ENCODE peak calls at places on chromosomes 4 and X, in ten cellular contexts. L is activated T-cell treated with anti-CD3 and anti-CD28 coated beads for 1 hour, S is colonic mucosa, D is H9, H is T-helper 22 cell, Q is breast epithelium, B is AG04449, X is AG09319, F is GM12864, O is posterior cingulate gyrus. T is an unnamed sample.

GRCh38 chr4:184288451-184289178 is 70.9 kb upstream of the ENPP6 start:
- DNase-seq in X (no peak), Q (no peak), L (no peak), H (no peak), O (no peak), F (peak), S (peak), D (no peak), B (no peak), T (peak)

GRCh38 chr4:13478707-13479106 is 5.4 kb downstream of the RAB28 start:
- DNase-seq in F (no peak), S (no peak), L (no peak), X (no peak), Q (no peak), B (no peak), O (no peak), H (no peak), D (no peak), T (no peak)

GRCh38 chr4:97016186-97016945 is 1126.9 kb downstream of the STPG2 start:
- DNase-seq in Q (no peak), O (no peak), D (no peak), S (no peak), X (no peak), B (no peak), H (no peak), F (no peak), L (no peak), T (no peak)

GRCh38 chrX:15854712-15855561 is at the start of gene AP1S2:
- DNase-seq in Q (peak), X (peak), D (peak), H (peak), B (peak), O (peak), S (peak), F (peak), L (peak), T (peak)

GRCh38 chrX:41127476-41128192 is 42.4 kb downstream of the USP9X start:
- DNase-seq in L (no peak), D (no peak), S (no peak), H (no peak), F (no peak), Q (no peak), B (no peak), O (no peak), X (no peak), T (no peak)

GRCh38 chr4:6715704-6716017 is 313 bp upstream of the BLOC1S4 start:
- DNase-seq in L (no peak), H (no peak), O (no peak), D (no peak), Q (no peak), X (no peak), S (no peak), B (no peak), F (no peak), T (no peak)

GRCh38 chrX:23373129-23373804 is 38.6 kb downstream of the PTCHD1 start:
- DNase-seq in D (no peak), H (no peak), O (no peak), S (no peak), X (no peak), Q (no peak), B (no peak), L (no peak), F (no peak), T (no peak)

GRCh38 chr4:3736806-3737205 is 29.4 kb upstream of the ADRA2C start:
- DNase-seq in L (no peak), B (no peak), X (no peak), H (no peak), F (no peak), D (no peak), S (no peak), O (no peak), Q (no peak), T (no peak)

T was measured in stimulated activated naive B cell treated with anti-CD40 and anti-IgM and Interleukin-4, amounts not matched to agents 10 μg/mL and 1 μg/mL and 100 μg/mL, for 72 hours.